ENCODE peak calls at places on chromosome 7, in four cellular contexts. O is Peyer's patch, G is hippocampal formation, Y is substantia nigra. X is an unnamed sample.
A peak's percentile ranks its signal among the peaks of the same experiment; 100 is the strongest.

GRCh38 chr7:17184805-17185689 is 113.4 kb upstream of the AHR start:
- DNase-seq in O (no peak), G (no peak), Y (no peak), X (no peak)

GRCh38 chr7:43586251-43586900 is 3.5 kb downstream of the STK17A start:
- DNase-seq in O (no peak), G (no peak), Y (no peak), X (no peak)

GRCh38 chr7:1819258-1819841 is 149.3 kb downstream of the ELFN1 start:
- DNase-seq in O (no peak), G (no peak), Y (no peak), X (no peak)

GRCh38 chr7:129676017-129676897 is 64.7 kb downstream of the NRF1 start:
- DNase-seq in O (no peak), G (no peak), Y (no peak), X (no peak)

GRCh38 chr7:116328161-116328560 is 117.8 kb downstream of the TES start:
- DNase-seq in O (no peak), G (no peak), Y (no peak), X (no peak)

GRCh38 chr7:2013381-2014311 is 219.1 kb downstream of the MAD1L1 start:
- DNase-seq in O (peak; percentile 47), G (no peak), Y (no peak), X (no peak)

GRCh38 chr7:36210542-36210941 is 57.5 kb downstream of the EEPD1 start:
- DNase-seq in O (no peak), G (no peak), Y (no peak), X (no peak)

GRCh38 chr7:82741493-82741892 is 297.9 kb upstream of the CACNA2D1 start:
- DNase-seq in O (no peak), G (no peak), Y (no peak), X (no peak)

GRCh38 chr7:135979674-135980660 is 2.8 kb upstream of the MTPN start:
- DNase-seq in O (no peak), G (no peak), Y (no peak), X (no peak)

GRCh38 chr7:151745090-151745638 is 131.8 kb downstream of the PRKAG2 start:
- DNase-seq in O (peak; percentile 90), G (no peak), Y (no peak), X (no peak)

GRCh38 chr7:39085189-39085588 is 107.5 kb downstream of the POU6F2 start:
- DNase-seq in O (no peak), G (no peak), Y (no peak), X (no peak)

GRCh38 chr7:143901360-143901709 is 641 bp downstream of the TCAF1 start:
- DNase-seq in O (no peak), G (peak; percentile 45), Y (no peak), X (no peak)

GRCh38 chr7:16841681-16842080 is 36.9 kb upstream of the AGR2 start:
- DNase-seq in O (no peak), G (no peak), Y (no peak), X (no peak)

GRCh38 chr7:137685439-137686164 is 161.2 kb downstream of the DGKI start:
- DNase-seq in O (no peak), G (no peak), Y (no peak), X (no peak)

GRCh38 chr7:51222916-51223315 is 93.7 kb downstream of the COBL start:
- DNase-seq in O (no peak), G (no peak), Y (no peak), X (no peak)

GRCh38 chr7:44063894-44064651 is 1.3 kb downstream of the PGAM2 start:
- DNase-seq in O (peak; percentile 47), G (no peak), Y (no peak), X (no peak)

GRCh38 chr7:101111261-101111660 is 15.6 kb upstream of the SERPINE1 start:
- DNase-seq in O (no peak), G (no peak), Y (no peak), X (no peak)

GRCh38 chr7:74405191-74405898 is 48.4 kb upstream of the GTF2IRD1 start:
- DNase-seq in O (no peak), G (no peak), Y (no peak), X (no peak)

GRCh38 chr7:45469103-45469502 is 105.1 kb upstream of the ADCY1 start:
- DNase-seq in O (no peak), G (no peak), Y (no peak), X (no peak)

GRCh38 chr7:20220824-20221547 is 3.8 kb upstream of the MACC1 start:
- DNase-seq in O (no peak), G (no peak), Y (no peak), X (no peak)